ENCODE peak calls at places on chromosomes 11 and 22, in five cellular contexts. I is GM10248; T is stimulated activated CD8-positive, alpha-beta memory T cell treated with anti-CD3 and anti-CD28 coated beads, Interleukin-15, amount 100 ng/mL, for 24 hours; Y is cardiac fibroblast; K is CD8-positive, alpha-beta T cell. E is an unnamed sample.

GRCh38 chr22:23495614-23496444 is 84.3 kb downstream of the IGLL1 start:
- DNase-seq in I (no peak), T (no peak), Y (no peak), K (no peak), E (no peak)

GRCh38 chr11:46345881-46346484 is 1.3 kb upstream of the DGKZ start:
- DNase-seq in I (no peak), T (no peak), Y (no peak), K (no peak), E (no peak)

GRCh38 chr11:46369458-46370152 is 11.9 kb upstream of the MDK start:
- DNase-seq in I (peak; percentile 75), T (no peak), Y (peak; percentile 80), K (no peak), E (no peak)

GRCh38 chr22:27228771-27229170 is 571.4 kb downstream of the MIAT start:
- DNase-seq in I (no peak), T (no peak), Y (no peak), K (no peak), E (no peak)

GRCh38 chr22:39300198-39300830 is 19.1 kb downstream of the RPL3 start:
- DNase-seq in I (no peak), T (no peak), Y (peak; percentile 22), K (no peak), E (peak; percentile 42)

GRCh38 chr11:57124912-57125311 is 56.8 kb upstream of the LRRC55 start:
- DNase-seq in I (no peak), T (no peak), Y (peak; percentile 22), K (no peak), E (no peak)

GRCh38 chr11:46357483-46357936 is 10.2 kb downstream of the DGKZ start:
- DNase-seq in I (no peak), T (no peak), Y (no peak), K (no peak), E (no peak)

GRCh38 chr11:97140885-97141494 is 751.2 kb downstream of the JRKL start:
- DNase-seq in I (peak; percentile 6), T (no peak), Y (peak; percentile 46), K (no peak), E (no peak)

GRCh38 chr11:112401036-112401769 is 140.5 kb upstream of the PLET1 start:
- DNase-seq in I (no peak), T (no peak), Y (no peak), K (no peak), E (no peak)

GRCh38 chr11:126963603-126964353 is 36.8 kb downstream of the KIRREL3 start:
- DNase-seq in I (no peak), T (no peak), Y (peak; percentile 66), K (no peak), E (peak; percentile 32)

GRCh38 chr11:5809122-5809519 is 397 bp downstream of the OR52N2 start:
- DNase-seq in I (no peak), T (no peak), Y (peak; percentile 5), K (no peak), E (no peak)

GRCh38 chr11:133978816-133979215 is 22.0 kb upstream of the IGSF9B start:
- DNase-seq in I (no peak), T (no peak), Y (peak; percentile 2), K (no peak), E (no peak)

GRCh38 chr11:126359431-126360048 is 4.1 kb downstream of the ST3GAL4 start:
- DNase-seq in I (no peak), T (no peak), Y (peak; percentile 52), K (no peak), E (peak; percentile 51)

GRCh38 chr11:64086263-64086938 is 50.7 kb downstream of the FLRT1 start:
- DNase-seq in I (no peak), T (no peak), Y (peak; percentile 7), K (no peak), E (peak; percentile 71)